ENCODE peak calls at places on chromosomes 11 and 22, in eight cellular contexts. One of them, this sample, is unnamed.

GRCh38 chr22:50191041-50191740 is 5.5 kb downstream of the TRABD start:
- DNase-seq in NCI-H774: no peak
- DNase-seq in bronchial epithelial cell: no peak
- DNase-seq in RWPE1: no peak
- DNase-seq in dermis blood vessel endothelial cell: peak
- DNase-seq in NCI-H1105: no peak
- DNase-seq in choroid plexus epithelial cell: no peak
- DNase-seq in NCI-H446 treated with DMSO at 0.1 percent for 48 hours: no peak
- DNase-seq in this sample: no peak

GRCh38 chr22:20494978-20495860 is at the start of gene KLHL22:
- DNase-seq in NCI-H774: peak
- DNase-seq in NCI-H1105: peak
- DNase-seq in NCI-H446 treated with DMSO at 0.1 percent for 48 hours: no peak
- DNase-seq in choroid plexus epithelial cell: peak
- DNase-seq in dermis blood vessel endothelial cell: peak
- DNase-seq in bronchial epithelial cell: no peak
- DNase-seq in RWPE1: peak
- DNase-seq in this sample: peak

GRCh38 chr11:68689737-68690625 is 5.6 kb downstream of the GAL start:
- DNase-seq in choroid plexus epithelial cell: no peak
- DNase-seq in NCI-H774: no peak
- DNase-seq in dermis blood vessel endothelial cell: no peak
- DNase-seq in NCI-H446 treated with DMSO at 0.1 percent for 48 hours: no peak
- DNase-seq in RWPE1: no peak
- DNase-seq in NCI-H1105: no peak
- DNase-seq in bronchial epithelial cell: no peak
- DNase-seq in this sample: no peak

GRCh38 chr22:48739348-48740085 is 1088.2 kb downstream of the BRD1 start:
- DNase-seq in NCI-H1105: no peak
- DNase-seq in NCI-H774: no peak
- DNase-seq in RWPE1: no peak
- DNase-seq in dermis blood vessel endothelial cell: no peak
- DNase-seq in bronchial epithelial cell: no peak
- DNase-seq in NCI-H446 treated with DMSO at 0.1 percent for 48 hours: no peak
- DNase-seq in choroid plexus epithelial cell: no peak
- DNase-seq in this sample: no peak

GRCh38 chr11:121696177-121696863 is 243.6 kb upstream of the SORL1-AS1 start:
- DNase-seq in bronchial epithelial cell: no peak
- DNase-seq in choroid plexus epithelial cell: peak
- DNase-seq in NCI-H774: no peak
- DNase-seq in NCI-H1105: no peak
- DNase-seq in NCI-H446 treated with DMSO at 0.1 percent for 48 hours: no peak
- DNase-seq in RWPE1: peak
- DNase-seq in dermis blood vessel endothelial cell: no peak
- DNase-seq in this sample: no peak

GRCh38 chr22:39021552-39022250 is 774 bp downstream of the APOBEC3D start:
- DNase-seq in NCI-H446 treated with DMSO at 0.1 percent for 48 hours: no peak
- DNase-seq in bronchial epithelial cell: no peak
- DNase-seq in RWPE1: no peak
- DNase-seq in dermis blood vessel endothelial cell: no peak
- DNase-seq in NCI-H1105: no peak
- DNase-seq in NCI-H774: no peak
- DNase-seq in choroid plexus epithelial cell: no peak
- DNase-seq in this sample: no peak

GRCh38 chr11:62602141-62603071 is 741 bp upstream of the MTA2 start:
- DNase-seq in RWPE1: peak
- DNase-seq in NCI-H1105: peak
- DNase-seq in dermis blood vessel endothelial cell: peak
- DNase-seq in NCI-H446 treated with DMSO at 0.1 percent for 48 hours: peak
- DNase-seq in bronchial epithelial cell: no peak
- DNase-seq in choroid plexus epithelial cell: peak
- DNase-seq in NCI-H774: peak
- DNase-seq in this sample: peak

GRCh38 chr11:18171377-18172000 is 1.1 kb upstream of the MRGPRX4 start:
- DNase-seq in NCI-H1105: no peak
- DNase-seq in NCI-H774: no peak
- DNase-seq in dermis blood vessel endothelial cell: peak
- DNase-seq in choroid plexus epithelial cell: peak
- DNase-seq in NCI-H446 treated with DMSO at 0.1 percent for 48 hours: no peak
- DNase-seq in bronchial epithelial cell: peak
- DNase-seq in RWPE1: peak
- DNase-seq in this sample: no peak

GRCh38 chr22:24693359-24693758 is 81.2 kb downstream of the PIWIL3 start:
- DNase-seq in NCI-H774: no peak
- DNase-seq in bronchial epithelial cell: no peak
- DNase-seq in RWPE1: no peak
- DNase-seq in dermis blood vessel endothelial cell: peak
- DNase-seq in choroid plexus epithelial cell: no peak
- DNase-seq in NCI-H1105: no peak
- DNase-seq in NCI-H446 treated with DMSO at 0.1 percent for 48 hours: no peak
- DNase-seq in this sample: no peak

GRCh38 chr22:50627452-50627913 is 469 bp downstream of the ARSA start:
- DNase-seq in NCI-H1105: no peak
- DNase-seq in NCI-H774: no peak
- DNase-seq in dermis blood vessel endothelial cell: peak
- DNase-seq in NCI-H446 treated with DMSO at 0.1 percent for 48 hours: no peak
- DNase-seq in bronchial epithelial cell: no peak
- DNase-seq in choroid plexus epithelial cell: no peak
- DNase-seq in RWPE1: no peak
- DNase-seq in this sample: no peak

GRCh38 chr22:17777005-17777716 is 2.9 kb upstream of the BID start:
- DNase-seq in NCI-H1105: no peak
- DNase-seq in bronchial epithelial cell: no peak
- DNase-seq in RWPE1: no peak
- DNase-seq in choroid plexus epithelial cell: no peak
- DNase-seq in NCI-H774: no peak
- DNase-seq in dermis blood vessel endothelial cell: peak
- DNase-seq in NCI-H446 treated with DMSO at 0.1 percent for 48 hours: no peak
- DNase-seq in this sample: peak

GRCh38 chr11:86041975-86042378 is 26.9 kb downstream of the PICALM start:
- DNase-seq in NCI-H1105: peak
- DNase-seq in bronchial epithelial cell: peak
- DNase-seq in NCI-H774: peak
- DNase-seq in RWPE1: peak
- DNase-seq in NCI-H446 treated with DMSO at 0.1 percent for 48 hours: peak
- DNase-seq in dermis blood vessel endothelial cell: peak
- DNase-seq in choroid plexus epithelial cell: peak
- DNase-seq in this sample: no peak

GRCh38 chr11:107562647-107563208 is 2.8 kb downstream of the ALKBH8 start:
- DNase-seq in NCI-H446 treated with DMSO at 0.1 percent for 48 hours: no peak
- DNase-seq in RWPE1: peak
- DNase-seq in NCI-H1105: no peak
- DNase-seq in dermis blood vessel endothelial cell: peak
- DNase-seq in NCI-H774: no peak
- DNase-seq in choroid plexus epithelial cell: peak
- DNase-seq in bronchial epithelial cell: peak
- DNase-seq in this sample: no peak